ENCODE peak calls at places on chromosome 10, in five cellular contexts. D, H, E, V and W are unnamed samples.

GRCh38 chr10:95847007-95847406 is 60.8 kb upstream of the CC2D2B start:
- DNase-seq in D (no peak), H (no peak), E (no peak), V (no peak), W (no peak)

GRCh38 chr10:58384536-58384998 is 643 bp upstream of the TFAM start:
- DNase-seq in D (no peak), H (no peak), E (no peak), V (no peak), W (no peak)

GRCh38 chr10:97138174-97138573 is 47.6 kb downstream of the SLIT1 start:
- DNase-seq in D (no peak), H (no peak), E (no peak), V (no peak), W (no peak)

GRCh38 chr10:30028452-30029045 is 30.8 kb downstream of the JCAD start:
- DNase-seq in D (no peak), H (no peak), E (no peak), V (no peak), W (peak)

GRCh38 chr10:117666965-117667364 is 124.4 kb downstream of the EMX2 start:
- DNase-seq in D (no peak), H (no peak), E (no peak), V (no peak), W (no peak)

GRCh38 chr10:67864560-67865371 is 19.7 kb upstream of the SIRT1 start:
- DNase-seq in D (no peak), H (no peak), E (no peak), V (no peak), W (no peak)

GRCh38 chr10:106615081-106615480 is 549.4 kb downstream of the SORCS1 start:
- DNase-seq in D (no peak), H (peak), E (no peak), V (peak), W (peak)

GRCh38 chr10:113076949-113077348 is 126.9 kb downstream of the TCF7L2 start:
- DNase-seq in D (no peak), H (no peak), E (no peak), V (no peak), W (no peak)

GRCh38 chr10:130339911-130340310 is 203.7 kb downstream of the GLRX3 start:
- DNase-seq in D (no peak), H (no peak), E (no peak), V (no peak), W (no peak)

GRCh38 chr10:130339091-130339490 is 202.9 kb downstream of the GLRX3 start:
- DNase-seq in D (no peak), H (no peak), E (no peak), V (no peak), W (no peak)

GRCh38 chr10:130340816-130341215 is 204.6 kb downstream of the GLRX3 start:
- DNase-seq in D (no peak), H (no peak), E (no peak), V (no peak), W (no peak)

GRCh38 chr10:130338588-130339070 is 202.4 kb downstream of the GLRX3 start:
- DNase-seq in D (no peak), H (no peak), E (no peak), V (no peak), W (no peak)

DNA sequence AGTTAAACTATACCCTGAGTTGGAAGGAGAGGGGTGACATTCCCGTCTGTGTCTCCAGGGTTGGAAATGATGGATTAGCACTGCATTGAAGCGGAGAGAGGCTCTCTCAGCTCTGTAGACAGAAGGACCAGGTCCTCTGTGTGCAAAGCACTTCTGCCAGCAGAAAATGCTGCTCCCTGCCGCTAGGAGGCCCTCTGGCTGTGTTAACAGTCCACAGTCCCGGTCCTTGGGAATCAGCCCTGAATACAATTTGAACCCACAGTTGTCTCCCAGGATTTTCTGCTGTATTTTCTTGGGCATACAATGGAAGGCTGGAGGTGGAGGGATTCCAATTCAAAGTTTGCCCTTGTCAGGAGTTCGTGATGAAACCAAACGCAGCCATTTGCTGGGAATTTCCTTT is 205.1 kb downstream of the GLRX3 start:
- DNase-seq in D (no peak), H (no peak), E (no peak), V (no peak), W (no peak)
- TF ChIP-seq CTCF in D (peak), H (no peak), E (no peak), V (no peak), W (no peak)

GRCh38 chr10:17749890-17750289 is 2.1 kb upstream of the TMEM236 start:
- DNase-seq in D (no peak), H (no peak), E (no peak), V (no peak), W (no peak)

GRCh38 chr10:17756557-17757208 is 4.7 kb downstream of the TMEM236 start:
- DNase-seq in D (no peak), H (peak), E (no peak), V (peak), W (peak)

GRCh38 chr10:17747883-17748550 is 4.0 kb upstream of the TMEM236 start:
- DNase-seq in D (no peak), H (peak), E (no peak), V (peak), W (peak)

DNA sequence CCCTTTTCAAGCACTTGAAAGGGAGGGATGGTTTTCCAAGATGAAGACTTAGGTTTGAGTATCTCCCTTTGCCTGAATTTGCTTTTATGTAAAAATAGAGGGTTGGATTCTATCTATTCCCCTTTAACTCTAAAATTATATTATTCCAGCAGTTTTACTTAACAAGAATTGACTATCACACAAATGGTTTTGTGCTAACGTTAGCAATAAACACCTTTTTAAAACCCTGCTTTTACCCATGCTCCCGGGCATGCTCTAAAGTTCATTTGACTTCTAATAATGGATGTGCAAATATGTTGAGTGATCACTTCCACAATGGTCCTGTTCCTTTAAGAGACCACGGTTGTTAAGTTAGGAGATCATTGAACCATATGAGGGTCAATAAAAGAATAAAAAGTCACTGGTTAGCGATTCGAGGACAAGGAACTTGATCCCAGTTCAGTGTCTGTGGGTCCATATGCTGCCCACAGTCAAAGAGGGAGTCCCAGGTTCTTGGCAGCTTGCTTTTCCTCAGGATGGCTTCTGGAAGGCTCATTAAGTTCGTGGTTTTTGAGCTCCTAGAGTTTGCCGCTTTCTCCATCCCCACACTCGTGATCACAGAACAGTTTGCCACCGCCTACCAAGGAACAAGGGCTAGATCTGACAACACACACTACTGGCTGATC is at the start of gene TMEM236:
- DNase-seq in D (no peak), H (no peak), E (no peak), V (no peak), W (no peak)
- H3K4me3 ChIP-seq in D (no peak), H (no peak), E (no peak), V (no peak), W (no peak)

GRCh38 chr10:47370878-47371277 is 13.2 kb downstream of the ZNF488 start:
- DNase-seq in D (no peak), H (no peak), E (no peak), V (no peak), W (no peak)

GRCh38 chr10:47370015-47370767 is 13.9 kb downstream of the ZNF488 start:
- DNase-seq in D (no peak), H (no peak), E (no peak), V (no peak), W (no peak)

GRCh38 chr10:47367646-47368045 is 16.4 kb downstream of the ZNF488 start:
- DNase-seq in D (no peak), H (no peak), E (no peak), V (no peak), W (no peak)

GRCh38 chr10:47368431-47369180 is 15.5 kb downstream of the ZNF488 start:
- DNase-seq in D (no peak), H (no peak), E (no peak), V (no peak), W (no peak)

GRCh38 chr10:47369251-47369894 is 14.7 kb downstream of the ZNF488 start:
- DNase-seq in D (no peak), H (no peak), E (no peak), V (no peak), W (no peak)
- TF ChIP-seq CTCF in D (no peak), H (no peak), E (no peak), V (no peak), W (no peak)

DNA sequence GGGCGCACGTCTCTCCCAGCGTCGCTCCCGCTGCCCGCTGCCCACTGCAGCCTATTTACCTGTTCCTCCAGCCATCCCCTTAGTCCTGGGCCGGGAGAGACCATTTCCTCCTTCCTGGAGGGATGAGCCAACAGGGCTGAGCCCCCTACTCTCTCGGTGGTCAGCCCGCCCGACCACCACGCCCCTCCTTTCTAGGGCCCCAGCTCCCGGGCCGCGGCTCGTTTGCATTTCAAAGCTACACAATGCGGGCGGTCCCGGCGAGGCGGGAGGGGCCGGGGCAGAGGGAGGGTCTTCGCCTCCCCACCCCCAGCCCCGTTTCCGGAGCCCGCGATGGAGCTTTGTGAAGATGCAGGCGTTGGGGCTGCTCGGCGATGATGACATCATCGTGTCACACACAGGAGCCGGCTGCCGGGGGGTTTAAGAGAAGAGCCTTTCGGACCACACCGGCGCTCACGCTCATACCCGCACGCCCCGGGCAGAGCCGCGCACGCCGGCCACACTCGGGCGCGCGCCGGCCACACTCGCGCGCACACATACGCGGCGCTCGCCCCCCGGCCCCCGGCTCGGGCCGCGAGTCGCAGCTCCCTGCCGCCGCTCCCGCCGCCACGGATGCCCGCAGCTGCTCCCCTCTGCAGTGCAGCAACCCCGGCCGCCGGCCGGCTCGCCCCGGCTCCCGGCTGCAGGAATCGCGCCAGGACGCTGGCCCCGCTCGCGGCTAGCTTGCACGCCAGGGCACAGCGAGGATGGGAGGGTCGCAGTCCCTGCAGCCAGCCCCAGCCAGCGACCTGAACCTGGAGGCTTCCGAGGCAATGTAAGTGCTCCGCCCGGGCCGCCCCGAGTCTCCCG is 107.7 kb upstream of the BTBD16 start:
- DNase-seq in D (no peak), H (no peak), E (no peak), V (peak), W (no peak)
- H3K4me3 ChIP-seq in D (peak), H (peak), E (peak), V (peak), W (peak)

DNA sequence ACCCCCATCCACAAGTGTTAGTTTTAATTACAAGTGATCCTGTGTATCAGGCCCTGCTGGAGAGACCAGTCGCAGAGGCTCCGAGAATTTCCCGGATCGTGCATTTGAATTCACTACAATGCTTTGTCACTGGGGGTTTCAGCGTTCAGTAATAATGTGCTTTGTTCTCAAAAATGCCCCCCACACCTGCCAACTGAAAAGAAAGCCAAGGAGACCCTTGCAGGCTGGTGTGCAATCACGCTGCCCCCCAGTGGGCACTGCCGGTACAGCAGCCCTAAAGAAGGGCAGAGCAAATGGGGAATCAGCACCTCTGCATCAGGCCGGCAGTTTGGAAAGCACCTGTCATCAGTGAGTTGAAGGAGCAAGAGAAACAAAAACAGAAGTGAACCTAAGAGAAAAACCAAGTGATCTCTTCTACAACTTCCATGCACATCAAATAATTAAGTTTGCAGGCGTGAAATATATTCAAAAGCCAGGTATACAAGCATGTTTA is 177.6 kb downstream of the PARD3 start:
- DNase-seq in D (peak), H (no peak), E (peak), V (peak), W (peak)
- TF ChIP-seq CTCF in D (peak), H (peak), E (peak), V (peak), W (peak)

DNA sequence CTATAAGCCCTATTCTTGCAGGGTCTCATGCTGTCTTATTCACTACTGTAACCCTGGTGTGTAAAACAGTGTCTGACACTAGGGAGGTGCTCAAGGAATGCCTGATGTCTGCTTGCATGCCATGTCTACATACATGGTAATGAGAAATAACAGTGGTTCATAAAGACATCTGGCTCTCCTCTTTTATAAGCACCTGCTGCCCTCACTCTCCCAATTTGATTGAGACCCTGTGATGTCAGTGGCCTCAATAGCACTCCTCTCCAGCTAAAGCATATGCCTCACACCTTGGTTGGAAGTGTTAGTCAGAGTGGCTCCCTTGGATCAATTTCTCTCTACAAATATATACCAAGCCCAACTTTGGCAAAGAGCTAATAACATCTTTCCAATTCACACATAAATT is 30.6 kb downstream of the ANK3 start:
- DNase-seq in D (no peak), H (no peak), E (no peak), V (no peak), W (no peak)
- H3K4me3 ChIP-seq in D (no peak), H (no peak), E (no peak), V (no peak), W (no peak)

GRCh38 chr10:62610649-62611229 is 193.8 kb upstream of the ADO start:
- DNase-seq in D (peak), H (peak), E (no peak), V (peak), W (peak)
- TF ChIP-seq CTCF in D (peak), H (peak), E (peak), V (peak), W (peak)

DNA sequence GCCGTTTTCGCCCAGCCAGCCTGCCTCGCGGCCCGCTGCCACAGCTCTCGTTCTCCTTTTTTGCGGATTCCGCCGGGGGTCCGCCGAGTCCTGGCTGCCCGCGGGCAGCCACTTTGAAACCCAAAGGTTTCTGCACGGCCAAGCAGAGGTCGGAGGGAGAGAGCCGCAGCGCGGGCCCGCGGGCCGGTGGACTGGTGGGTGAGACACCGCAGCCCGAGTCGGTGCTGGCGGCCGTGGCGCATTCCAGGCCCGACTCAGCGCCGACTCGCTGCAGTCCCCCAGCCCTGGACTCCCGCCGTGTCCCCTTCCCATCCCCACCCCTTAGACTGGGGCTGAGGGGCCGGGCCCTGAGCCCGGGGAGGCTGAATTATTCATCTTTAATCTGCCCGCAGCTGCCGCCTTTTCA is 2.4 kb downstream of the PAX2 start:
- DNase-seq in D (no peak), H (no peak), E (no peak), V (no peak), W (no peak)
- H3K4me3 ChIP-seq in D (peak), H (no peak), E (no peak), V (no peak), W (no peak)

GRCh38 chr10:127150136-127150535 is 46.3 kb downstream of the INSYN2A start:
- DNase-seq in D (no peak), H (peak), E (peak), V (peak), W (peak)
- TF ChIP-seq CTCF in D (no peak), H (no peak), E (peak), V (no peak), W (peak)

DNA sequence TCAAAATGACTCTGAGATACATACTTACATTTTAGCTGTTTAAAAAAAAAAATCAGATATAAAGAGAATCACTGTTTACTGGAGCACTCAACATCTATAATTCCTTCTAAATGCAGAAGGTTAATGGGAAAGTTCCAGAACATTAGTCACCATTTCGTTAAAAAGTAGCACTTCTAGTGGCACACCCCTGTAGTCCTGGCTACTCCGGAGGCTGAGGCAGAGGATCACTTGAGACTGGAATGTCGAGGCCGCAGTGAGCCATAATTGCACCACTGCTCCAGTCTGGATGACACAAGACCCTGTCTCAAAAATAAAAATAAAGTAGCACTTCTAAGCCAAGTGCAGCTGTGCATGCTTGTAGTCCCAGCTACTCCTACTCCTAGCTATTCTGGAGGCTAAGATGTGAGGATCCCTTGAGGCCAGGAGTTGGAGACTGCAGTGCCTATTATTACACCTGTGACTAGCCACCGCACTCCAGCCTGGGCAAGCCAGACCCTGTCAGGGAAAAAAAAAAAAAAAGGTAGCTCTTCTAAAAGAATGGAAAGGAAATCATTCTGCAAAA is 2.2 kb downstream of the FGFBP3 start:
- DNase-seq in D (no peak), H (peak), E (no peak), V (peak), W (peak)
- H3K4me3 ChIP-seq in D (peak), H (peak), E (no peak), V (no peak), W (peak)